ENCODE peak calls at places on chromosomes 13 and 19, in eight cellular contexts. H, X, B, Y, Z, P, S and J are unnamed samples.

GRCh38 chr13:103615778-103616177 is 549.6 kb upstream of the SLC10A2 start:
- DNase-seq in S (no peak), B (no peak), X (no peak), Z (no peak), Y (no peak), P (no peak), H (no peak), J (no peak)

GRCh38 chr13:42276683-42277082 is 4.7 kb downstream of the AKAP11 start:
- DNase-seq in P (no peak), H (no peak), B (no peak), Z (no peak), Y (no peak), X (no peak), S (no peak), J (no peak)

GRCh38 chr19:49833594-49833993 is 15.5 kb downstream of the MED25 start:
- DNase-seq in H (no peak), S (no peak), B (no peak), Y (no peak), X (no peak), P (no peak), Z (no peak), J (no peak)

GRCh38 chr19:34241513-34242337 is 12.6 kb upstream of the GARRE1 start:
- DNase-seq in H (peak; percentile 28), Z (no peak), Y (no peak), S (peak; percentile 80), B (no peak), X (no peak), P (no peak), J (no peak)

GRCh38 chr19:31548941-31549340 is 199.7 kb upstream of the TSHZ3 start:
- DNase-seq in B (no peak), X (no peak), H (no peak), S (no peak), Y (no peak), Z (peak; percentile 28), P (no peak), J (no peak)

GRCh38 chr13:47408546-47409319 is 511.9 kb upstream of the HTR2A start:
- DNase-seq in Z (no peak), H (no peak), B (peak; percentile 62), P (no peak), Y (no peak), S (no peak), X (no peak), J (no peak)

GRCh38 chr19:52492201-52492960 is 35.1 kb upstream of the ZNF808 start:
- DNase-seq in P (no peak), B (no peak), Z (no peak), X (no peak), Y (no peak), H (no peak), S (peak; percentile 87), J (no peak)

GRCh38 chr13:114200673-114201005 is 21.6 kb downstream of the CFAP97D2 start:
- DNase-seq in X (no peak), Z (no peak), Y (no peak), B (peak; percentile 6), P (no peak), S (no peak), H (no peak), J (no peak)

GRCh38 chr13:19838726-19839342 is 24.6 kb downstream of the ZMYM5 start:
- DNase-seq in P (no peak), B (peak; percentile 97), X (no peak), S (no peak), Y (no peak), Z (no peak), H (no peak), J (no peak)

GRCh38 chr19:49847731-49848696 is 2.9 kb upstream of the PTOV1 start:
- DNase-seq in Y (no peak), B (peak; percentile 71), H (no peak), Z (no peak), X (no peak), S (no peak), P (no peak), J (no peak)

GRCh38 chr19:33333151-33333550 is 30.8 kb upstream of the CEBPA start:
- DNase-seq in X (no peak), Y (no peak), B (no peak), P (no peak), H (no peak), S (no peak), Z (no peak), J (no peak)

GRCh38 chr13:41286370-41286769 is 23.0 kb upstream of the MTRF1 start:
- DNase-seq in X (no peak), Z (no peak), P (no peak), B (no peak), Y (no peak), H (no peak), S (no peak), J (no peak)

GRCh38 chr19:4967738-4968461 is 1.0 kb upstream of the KDM4B start:
- DNase-seq in S (no peak), Z (no peak), Y (no peak), P (no peak), B (peak; percentile 89), X (no peak), H (no peak), J (no peak)

GRCh38 chr19:43620061-43621001 is 902 bp upstream of the ZNF428 start:
- DNase-seq in H (no peak), Y (no peak), B (no peak), Z (no peak), S (no peak), X (peak; percentile 76), P (peak; percentile 71), J (no peak)